ENCODE peak calls at places on chromosome 3, in four cellular contexts. M is colonic mucosa, I is GM12865, G is GM23338. Z is an unnamed sample.

GRCh38 chr3:197371521-197372075 is 73.2 kb upstream of the DLG1 start:
- DNase-seq in M (no peak), I (no peak), G (no peak), Z (no peak)

GRCh38 chr3:39109086-39109485 is 1.6 kb downstream of the TTC21A start:
- DNase-seq in M (peak), I (no peak), G (no peak), Z (no peak)

GRCh38 chr3:71006810-71007785 is 576.4 kb downstream of the FOXP1 start:
- DNase-seq in M (no peak), I (peak), G (peak), Z (no peak)

GRCh38 chr3:14562441-14562840 is 22.3 kb upstream of the GRIP2 start:
- DNase-seq in M (no peak), I (no peak), G (no peak), Z (no peak)

GRCh38 chr3:195080571-195081141 is 190.3 kb downstream of the XXYLT1 start:
- DNase-seq in M (no peak), I (no peak), G (peak), Z (no peak)

GRCh38 chr3:183309276-183309675 is 56.2 kb downstream of the B3GNT5 start:
- DNase-seq in M (peak), I (no peak), G (no peak), Z (no peak)

GRCh38 chr3:49454457-49454856 is 15.6 kb upstream of the DAG1 start:
- DNase-seq in M (no peak), I (peak), G (peak), Z (no peak)

GRCh38 chr3:11154953-11155325 is 646 bp downstream of the HRH1 start:
- DNase-seq in M (no peak), I (no peak), G (peak), Z (no peak)

GRCh38 chr3:86420990-86421739 is 569.8 kb downstream of the VGLL3 start:
- DNase-seq in M (no peak), I (no peak), G (peak), Z (no peak)

GRCh38 chr3:155970406-155970805 is 100.0 kb downstream of the GMPS start:
- DNase-seq in M (no peak), I (no peak), G (no peak), Z (no peak)

GRCh38 chr3:45092132-45093031 is 53.8 kb downstream of the CDCP1 start:
- DNase-seq in M (peak), I (no peak), G (no peak), Z (peak)

GRCh38 chr3:126446301-126446700 is 29.4 kb downstream of the ZXDC start:
- DNase-seq in M (peak), I (no peak), G (peak), Z (no peak)

GRCh38 chr3:158789592-158789991 is 12.3 kb upstream of the MFSD1 start:
- DNase-seq in M (no peak), I (peak), G (no peak), Z (no peak)

GRCh38 chr3:125119752-125120369 is 64.1 kb upstream of the HEG1 start:
- DNase-seq in M (no peak), I (peak), G (no peak), Z (no peak)

GRCh38 chr3:167684389-167684993 is 30.7 kb upstream of the WDR49 start:
- DNase-seq in M (peak), I (peak), G (peak), Z (peak)

GRCh38 chr3:43894176-43895049 is 203.7 kb downstream of the ABHD5 start:
- DNase-seq in M (peak), I (peak), G (peak), Z (no peak)

GRCh38 chr3:183114374-183114773 is 15.1 kb upstream of the MCCC1 start:
- DNase-seq in M (no peak), I (no peak), G (no peak), Z (no peak)

GRCh38 chr3:3739345-3740060 is 59.7 kb upstream of the LRRN1 start:
- DNase-seq in M (no peak), I (no peak), G (peak), Z (peak)

GRCh38 chr3:4314688-4315087 is 11.5 kb downstream of the SETMAR start:
- DNase-seq in M (no peak), I (no peak), G (no peak), Z (no peak)

GRCh38 chr3:171129827-171130226 is 103.3 kb upstream of the SLC2A2 start:
- DNase-seq in M (no peak), I (no peak), G (no peak), Z (no peak)

GRCh38 chr3:37453393-37454391 is 279.3 kb upstream of the LRRFIP2 start:
- DNase-seq in M (peak), I (no peak), G (peak), Z (no peak)

GRCh38 chr3:141485578-141486415 is 1.0 kb upstream of the RASA2 start:
- DNase-seq in M (peak), I (no peak), G (peak), Z (no peak)

GRCh38 chr3:53156368-53156834 is 4.6 kb upstream of the PRKCD start:
- DNase-seq in M (peak), I (no peak), G (peak), Z (no peak)

GRCh38 chr3:177196473-177197040 is 725 bp downstream of the TBL1XR1 start:
- DNase-seq in M (peak), I (peak), G (peak), Z (no peak)

GRCh38 chr3:125188955-125189354 is 23.6 kb downstream of the SLC12A8 start:
- DNase-seq in M (no peak), I (no peak), G (no peak), Z (no peak)

GRCh38 chr3:56784452-56785001 is 17.2 kb downstream of the ARHGEF3 start:
- DNase-seq in M (no peak), I (no peak), G (no peak), Z (no peak)

GRCh38 chr3:184348057-184348382 is 10.6 kb downstream of the FAM131A start:
- DNase-seq in M (no peak), I (no peak), G (no peak), Z (no peak)

GRCh38 chr3:184345678-184346144 is 8.3 kb downstream of the FAM131A start:
- DNase-seq in M (peak), I (peak), G (peak), Z (peak)

GRCh38 chr3:184349563-184350470 is 11.6 kb downstream of the CLCN2 start:
- DNase-seq in M (no peak), I (no peak), G (no peak), Z (no peak)

GRCh38 chr3:184346480-184346879 is 9.1 kb downstream of the FAM131A start:
- DNase-seq in M (no peak), I (no peak), G (no peak), Z (no peak)

DNA sequence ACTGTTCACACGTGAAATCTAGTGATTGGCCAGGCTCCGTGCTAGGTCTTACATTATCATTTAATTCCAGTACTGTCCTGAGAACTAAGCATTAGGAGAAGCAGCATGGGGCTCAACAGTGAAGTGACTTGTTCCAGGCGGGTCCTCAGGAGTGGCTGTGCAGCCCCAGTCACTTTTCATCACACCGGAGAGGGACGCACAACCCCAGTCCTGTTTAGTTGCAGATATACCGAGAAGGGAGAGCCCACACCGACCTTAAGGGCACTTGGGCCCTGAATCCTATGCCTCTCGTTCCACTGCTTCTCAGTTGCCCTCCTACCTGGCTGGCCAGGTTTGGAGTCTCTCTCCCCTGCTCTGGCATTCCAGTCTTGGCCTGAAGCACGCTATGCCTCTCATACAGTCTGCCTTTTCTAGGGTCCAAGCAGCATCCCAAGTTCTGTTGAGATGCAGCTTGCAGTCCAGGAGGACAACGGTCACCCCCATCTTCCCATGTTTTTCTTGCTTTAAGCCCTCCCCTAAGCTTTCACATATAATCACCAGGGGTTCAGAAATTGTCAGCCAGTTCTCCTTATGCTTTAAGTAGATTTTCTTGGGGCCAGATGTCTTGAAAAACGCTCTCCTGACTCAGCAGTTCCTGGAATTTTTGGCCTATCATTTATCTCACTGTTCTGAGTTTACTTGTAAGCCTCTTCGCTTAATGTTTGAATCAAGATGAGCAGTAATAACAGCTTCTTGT is 10.1 kb downstream of the FAM131A start:
- DNase-seq in M (no peak), I (no peak), G (no peak), Z (no peak)
- H3K4me3 ChIP-seq in M (no peak), I (no peak), G (no peak), Z (no peak)

DNA sequence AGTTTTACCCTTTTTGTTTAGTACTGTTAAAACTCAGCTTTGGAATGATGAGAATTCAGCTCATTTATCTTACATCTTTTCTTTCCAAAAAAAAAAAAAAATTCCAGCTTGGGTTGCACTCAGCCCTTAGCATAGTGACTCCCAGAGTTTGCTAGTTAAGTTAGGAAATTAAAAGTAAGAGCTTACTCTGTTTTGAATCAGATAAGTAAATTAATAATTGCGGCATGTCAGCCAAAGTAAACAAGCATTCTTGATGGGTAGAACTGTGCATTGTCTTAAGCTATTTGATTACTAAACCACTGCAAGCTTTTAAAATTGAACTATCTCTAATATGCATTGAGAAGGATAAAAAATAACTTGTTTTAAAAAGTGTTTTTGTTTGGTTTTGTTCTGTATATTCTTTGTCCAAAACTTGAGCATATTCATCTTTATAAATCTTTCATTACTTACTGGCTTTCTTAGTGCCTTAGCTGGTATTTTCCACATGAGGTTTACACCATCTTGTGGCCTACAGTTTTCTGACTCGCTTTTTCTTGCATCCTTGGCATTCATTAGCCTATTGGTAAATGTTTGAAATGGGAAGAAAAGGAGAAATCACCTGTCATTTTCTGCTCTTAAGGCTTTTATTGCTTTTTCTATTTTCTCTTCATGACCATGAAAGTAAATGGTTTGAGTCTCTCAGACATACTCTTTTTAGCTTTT is 107.6 kb downstream of the FILIP1L start:
- DNase-seq in M (no peak), I (no peak), G (peak), Z (peak)
- TF ChIP-seq CTCF in M (no peak), I (no peak), G (peak), Z (no peak)

DNA sequence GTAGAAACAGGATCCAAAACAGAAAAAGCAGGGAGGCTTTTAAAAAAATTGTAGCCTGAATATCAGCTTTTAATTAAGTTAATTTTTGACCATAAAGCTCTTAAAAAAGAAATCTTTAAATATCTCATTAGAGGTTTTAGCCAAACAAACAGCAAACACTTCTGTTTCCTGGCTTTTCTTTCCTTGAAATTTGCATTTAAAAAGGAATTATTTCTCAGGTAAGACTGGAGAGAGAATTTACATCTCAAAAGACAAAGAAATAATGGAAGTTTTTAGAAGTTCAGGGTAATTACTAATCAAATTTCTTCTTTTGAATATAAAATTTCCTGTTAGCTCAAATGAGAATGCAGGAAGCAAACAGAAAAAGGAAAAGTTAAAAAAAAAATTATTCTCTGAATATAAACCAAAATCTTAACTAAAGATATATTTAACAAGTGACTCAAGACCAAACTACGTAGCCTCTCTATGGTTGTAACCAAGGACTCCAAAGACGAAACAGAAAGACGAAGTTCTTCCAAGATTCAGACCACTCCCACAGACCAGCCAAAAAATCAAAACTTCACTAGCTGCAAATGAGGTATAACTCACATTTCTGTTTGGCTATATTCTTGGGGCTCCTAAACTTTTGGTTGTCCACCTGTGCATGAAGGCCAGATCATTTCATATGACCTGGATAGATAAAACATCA is 846.6 kb upstream of the ALCAM start:
- DNase-seq in M (no peak), I (peak), G (peak), Z (no peak)
- H3K4me3 ChIP-seq in M (no peak), I (peak), G (peak), Z (no peak)

DNA sequence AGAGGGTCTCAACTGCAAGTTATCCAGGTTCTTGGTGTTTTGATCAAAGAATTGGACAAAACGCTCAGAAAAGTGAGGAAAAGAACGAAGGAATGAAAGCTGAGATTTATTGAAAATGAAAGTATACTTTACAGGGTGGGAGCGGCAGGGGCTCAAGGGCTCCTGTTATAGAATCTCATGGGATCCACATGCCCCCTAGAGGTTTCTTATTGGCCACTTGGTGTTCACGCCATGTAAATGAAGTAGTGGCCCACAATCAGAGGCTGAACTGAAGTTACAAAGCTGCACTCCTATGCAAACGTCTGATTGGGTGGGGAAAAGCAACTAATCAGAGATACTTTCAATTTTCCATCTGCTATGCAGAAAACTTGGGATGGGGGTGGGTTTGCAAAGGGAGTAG is 216.7 kb downstream of the PTPRG start:
- DNase-seq in M (no peak), I (no peak), G (peak), Z (no peak)
- TF ChIP-seq CTCF in M (no peak), I (no peak), G (peak), Z (no peak)

DNA sequence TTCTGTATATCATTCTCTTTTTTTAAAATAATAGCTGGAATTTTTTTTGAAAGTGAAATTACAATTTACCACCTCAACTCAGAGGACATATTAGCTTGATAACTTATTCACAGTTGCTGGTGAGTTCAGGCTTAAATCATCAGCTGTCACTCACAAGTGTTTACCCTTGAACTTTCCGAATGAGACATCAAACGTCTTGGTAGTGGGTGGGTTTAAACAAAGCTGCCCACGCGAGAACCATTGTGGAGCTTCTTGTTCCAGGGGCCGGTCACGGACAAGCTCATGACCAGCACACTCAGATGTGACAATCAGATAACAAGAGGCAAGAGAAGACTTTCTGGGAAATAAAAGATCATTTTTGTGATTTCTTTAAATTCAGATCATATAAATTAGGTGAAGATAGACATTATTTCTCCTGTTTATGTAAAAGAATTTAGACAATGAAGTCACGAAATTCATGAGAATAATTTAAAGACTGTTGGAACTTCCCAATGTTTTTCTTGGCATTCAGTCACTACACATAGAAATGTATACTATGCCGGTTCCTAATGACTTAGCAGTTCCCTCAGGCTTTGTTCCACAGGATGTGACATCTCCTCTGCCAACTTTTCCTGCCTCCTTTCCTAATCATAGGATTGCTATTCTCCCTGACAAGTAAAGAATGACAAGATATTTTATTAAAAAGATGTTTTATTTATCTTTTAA is 29.3 kb downstream of the BTD start:
- DNase-seq in M (no peak), I (peak), G (peak), Z (peak)
- H3K4me3 ChIP-seq in M (peak), I (peak), G (no peak), Z (peak)

GRCh38 chr3:190281308-190282051 is 40.8 kb downstream of the CLDN1 start:
- DNase-seq in M (no peak), I (no peak), G (no peak), Z (no peak)

GRCh38 chr3:190288836-190289235 is 33.4 kb downstream of the CLDN1 start:
- DNase-seq in M (no peak), I (no peak), G (no peak), Z (no peak)

GRCh38 chr3:190289989-190290388 is 32.3 kb downstream of the CLDN1 start:
- DNase-seq in M (no peak), I (peak), G (no peak), Z (no peak)

GRCh38 chr3:190286014-190286413 is 36.2 kb downstream of the CLDN1 start:
- DNase-seq in M (no peak), I (no peak), G (no peak), Z (no peak)
- TF ChIP-seq CTCF in M (no peak), I (no peak), G (no peak), Z (no peak)

Z was measured in LNCaP clone FGC.